ENCODE peak calls at places on chromosomes 1 and 21, in five cellular contexts. J, D, B, V and N are unnamed samples.

GRCh38 chr1:109502368-109502851 is 7.1 kb downstream of the AMIGO1 start:
- DNase-seq in V (no peak), D (no peak), J (no peak), B (no peak), N (no peak)

GRCh38 chr1:163090321-163090945 is 21.3 kb downstream of the RGS4 start:
- DNase-seq in D (no peak), J (no peak), B (no peak), V (no peak), N (no peak)

GRCh38 chr1:11610629-11611180 is 43.5 kb downstream of the FBXO2 start:
- DNase-seq in V (no peak), J (no peak), D (no peak), B (no peak), N (no peak)

GRCh38 chr1:161223805-161224694 is 622 bp upstream of the APOA2 start:
- DNase-seq in J (no peak), B (no peak), D (no peak), V (no peak), N (no peak)

GRCh38 chr1:228146761-228147693 is 2.7 kb upstream of the GJC2 start:
- DNase-seq in B (no peak), D (no peak), V (no peak), J (no peak), N (no peak)

GRCh38 chr1:20600156-20600555 is 11.3 kb downstream of the CDA start:
- DNase-seq in V (no peak), B (no peak), D (no peak), J (no peak), N (no peak)

GRCh38 chr1:163414778-163415177 is 93.0 kb downstream of the NUF2 start:
- DNase-seq in J (no peak), B (no peak), D (no peak), V (no peak), N (no peak)

GRCh38 chr1:1847501-1848289 is 43.2 kb downstream of the GNB1 start:
- DNase-seq in D (no peak), V (no peak), B (no peak), J (no peak), N (no peak)

GRCh38 chr1:47416319-47417128 is 439 bp downstream of the FOXE3 start:
- DNase-seq in D (no peak), J (no peak), V (no peak), B (no peak), N (peak)

GRCh38 chr1:22612657-22613056 is 23.8 kb upstream of the C1QA start:
- DNase-seq in V (no peak), J (no peak), B (no peak), D (no peak), N (no peak)

GRCh38 chr1:78377356-78377928 is 113.3 kb upstream of the PTGFR start:
- DNase-seq in D (no peak), V (no peak), B (no peak), J (no peak), N (no peak)

GRCh38 chr1:93123141-93123783 is 44.2 kb downstream of the MTF2 start:
- DNase-seq in B (no peak), J (no peak), D (no peak), V (no peak), N (no peak)

GRCh38 chr1:33234588-33234990 is 21.7 kb upstream of the ZNF362 start:
- DNase-seq in J (no peak), B (no peak), D (no peak), V (no peak), N (no peak)

GRCh38 chr1:192530254-192530653 is 45.3 kb upstream of the RGS1 start:
- DNase-seq in V (no peak), B (no peak), J (no peak), D (no peak), N (no peak)

GRCh38 chr1:12015001-12015491 is 4.3 kb upstream of the MIIP start:
- DNase-seq in B (no peak), J (no peak), D (no peak), V (no peak), N (no peak)

GRCh38 chr1:151472852-151473731 is 13.8 kb upstream of the POGZ start:
- DNase-seq in B (peak), J (no peak), D (peak), V (no peak), N (no peak)

GRCh38 chr1:184595609-184596008 is 159.0 kb downstream of the EDEM3 start:
- DNase-seq in V (no peak), D (no peak), J (no peak), B (no peak), N (no peak)

GRCh38 chr1:59016390-59016789 is 232.5 kb upstream of the JUN start:
- DNase-seq in B (no peak), D (no peak), J (no peak), V (no peak), N (no peak)

GRCh38 chr1:198258491-198258890 is 101.7 kb downstream of the NEK7 start:
- DNase-seq in V (no peak), B (no peak), J (peak), D (no peak), N (no peak)

GRCh38 chr1:168360151-168360550 is 79.5 kb downstream of the TBX19 start:
- DNase-seq in B (no peak), J (no peak), V (no peak), D (no peak), N (no peak)

GRCh38 chr1:227546055-227546454 is 17.3 kb upstream of the ZNF678 start:
- DNase-seq in V (no peak), D (no peak), B (no peak), J (no peak), N (no peak)

GRCh38 chr21:42113926-42114409 is 42.9 kb downstream of the UMODL1 start:
- DNase-seq in D (no peak), V (no peak), B (no peak), J (no peak), N (no peak)

GRCh38 chr1:175419684-175420490 is 227.3 kb upstream of the KIAA0040 start:
- DNase-seq in D (no peak), B (no peak), J (no peak), V (no peak), N (no peak)

GRCh38 chr1:162213281-162213909 is 143.9 kb downstream of the NOS1AP start:
- DNase-seq in J (no peak), V (no peak), B (no peak), D (peak), N (no peak)